ENCODE peak calls at places on chromosomes 2 and 18, in six cellular contexts. J, Q, Y, S, P and V are unnamed samples.

GRCh38 chr2:234300393-234300792 is 196.5 kb downstream of the ARL4C start:
- DNase-seq in Q (no peak), S (no peak), J (no peak), Y (no peak), P (no peak), V (no peak)

GRCh38 chr2:163157411-163157810 is 318.8 kb upstream of the KCNH7 start:
- DNase-seq in S (peak), J (no peak), P (no peak), Y (no peak), Q (no peak), V (peak)

GRCh38 chr2:130381619-130382018 is 25.8 kb downstream of the PTPN18 start:
- DNase-seq in P (no peak), Q (no peak), J (no peak), S (no peak), Y (no peak), V (no peak)

GRCh38 chr2:237306083-237306786 is 107.7 kb downstream of the COL6A3 start:
- DNase-seq in Q (no peak), Y (no peak), J (no peak), P (no peak), S (peak), V (peak)

GRCh38 chr18:69480460-69480859 is 79.8 kb downstream of the DOK6 start:
- DNase-seq in P (no peak), S (no peak), Q (no peak), Y (no peak), J (no peak), V (no peak)

GRCh38 chr18:49728542-49728941 is 84.8 kb downstream of the ACAA2 start:
- DNase-seq in Y (peak), Q (peak), P (peak), J (no peak), S (no peak), V (no peak)

GRCh38 chr18:68376931-68377330 is 338.0 kb downstream of the TMX3 start:
- DNase-seq in J (no peak), Q (no peak), P (no peak), Y (no peak), S (no peak), V (no peak)

GRCh38 chr2:71609958-71610357 is 156.6 kb downstream of the DYSF start:
- DNase-seq in Q (no peak), P (no peak), S (peak), Y (no peak), J (no peak), V (peak)

GRCh38 chr2:149991576-149991975 is 404.0 kb upstream of the MMADHC start:
- DNase-seq in Y (no peak), Q (no peak), S (peak), P (no peak), J (no peak), V (peak)

GRCh38 chr2:55115795-55116597 is 65.7 kb upstream of the RTN4 start:
- DNase-seq in Y (no peak), S (peak), J (no peak), Q (no peak), P (no peak), V (peak)

GRCh38 chr2:7089898-7090510 is 172.8 kb downstream of the RNF144A start:
- DNase-seq in Q (peak), J (no peak), Y (no peak), S (no peak), P (no peak), V (no peak)

GRCh38 chr2:7096726-7097352 is 179.6 kb downstream of the RNF144A start:
- DNase-seq in S (no peak), P (no peak), Y (no peak), J (no peak), Q (no peak), V (no peak)

GRCh38 chr2:7097353-7097895 is 180.2 kb downstream of the RNF144A start:
- DNase-seq in Y (peak), P (peak), J (peak), S (peak), Q (peak), V (peak)

GRCh38 chr2:7093376-7093775 is 176.2 kb downstream of the RNF144A start:
- DNase-seq in P (no peak), S (no peak), Y (no peak), J (no peak), Q (no peak), V (no peak)

DNA sequence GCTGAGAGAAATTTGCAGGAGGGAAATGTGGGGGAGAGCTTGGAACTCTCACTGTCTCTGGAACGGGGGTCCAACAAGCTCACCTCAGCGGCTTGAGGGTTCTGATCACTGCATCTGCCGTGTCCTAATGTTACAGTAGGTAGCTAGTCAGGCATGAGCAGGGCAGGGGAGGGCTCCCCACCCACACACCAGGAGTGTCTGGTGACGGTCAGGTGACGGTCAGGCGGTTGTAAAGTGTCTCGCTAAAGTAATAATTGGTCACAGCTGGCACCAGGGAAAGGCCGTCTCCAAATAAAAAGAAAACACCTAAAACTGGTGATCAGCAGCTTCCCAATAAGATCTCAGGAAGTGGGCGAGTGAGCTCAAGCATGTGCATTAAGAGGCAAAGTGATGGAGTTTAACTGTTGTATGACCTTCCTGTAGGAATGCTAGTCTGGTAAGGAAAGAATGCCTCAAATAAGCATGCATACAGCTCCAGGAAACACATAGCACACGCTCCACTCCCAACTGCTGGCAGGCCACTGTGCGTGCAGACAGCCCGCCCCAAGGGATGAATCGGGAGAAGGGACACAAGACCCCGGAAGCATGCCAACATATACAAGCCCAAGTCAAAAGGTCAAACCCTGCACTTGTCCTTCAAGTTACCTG is 177.0 kb downstream of the RNF144A start:
- DNase-seq in P (no peak), Y (no peak), Q (no peak), S (peak), J (no peak), V (no peak)
- H2AFZ ChIP-seq in P (no peak), Y (no peak), Q (no peak), S (no peak), J (no peak), V (no peak)

GRCh38 chr2:23019476-23019875 is 365.5 kb upstream of the KLHL29 start:
- DNase-seq in S (no peak), P (no peak), Q (no peak), Y (peak), J (no peak), V (no peak)
- H2BK5ac ChIP-seq in S (no peak), P (no peak), Q (no peak), Y (no peak), J (no peak), V (no peak)

GRCh38 chr2:133789743-133790142 is 221.5 kb upstream of the NCKAP5 start:
- DNase-seq in P (no peak), J (no peak), S (no peak), Q (no peak), Y (no peak), V (no peak)

GRCh38 chr2:133792223-133792622 is 224.0 kb upstream of the NCKAP5 start:
- DNase-seq in P (no peak), S (no peak), Y (no peak), Q (no peak), J (no peak), V (no peak)

GRCh38 chr2:133788391-133788790 is 220.1 kb upstream of the NCKAP5 start:
- DNase-seq in Q (no peak), P (no peak), Y (no peak), J (no peak), S (no peak), V (peak)

GRCh38 chr2:133790706-133791105 is 222.4 kb upstream of the NCKAP5 start:
- DNase-seq in P (no peak), Y (no peak), S (peak), J (no peak), Q (no peak), V (peak)

GRCh38 chr2:133791191-133791590 is 222.9 kb upstream of the NCKAP5 start:
- DNase-seq in S (peak), Q (no peak), J (no peak), Y (no peak), P (no peak), V (peak)
- H2AFZ ChIP-seq in S (peak), Q (no peak), J (peak), Y (no peak), P (no peak), V (no peak)

DNA sequence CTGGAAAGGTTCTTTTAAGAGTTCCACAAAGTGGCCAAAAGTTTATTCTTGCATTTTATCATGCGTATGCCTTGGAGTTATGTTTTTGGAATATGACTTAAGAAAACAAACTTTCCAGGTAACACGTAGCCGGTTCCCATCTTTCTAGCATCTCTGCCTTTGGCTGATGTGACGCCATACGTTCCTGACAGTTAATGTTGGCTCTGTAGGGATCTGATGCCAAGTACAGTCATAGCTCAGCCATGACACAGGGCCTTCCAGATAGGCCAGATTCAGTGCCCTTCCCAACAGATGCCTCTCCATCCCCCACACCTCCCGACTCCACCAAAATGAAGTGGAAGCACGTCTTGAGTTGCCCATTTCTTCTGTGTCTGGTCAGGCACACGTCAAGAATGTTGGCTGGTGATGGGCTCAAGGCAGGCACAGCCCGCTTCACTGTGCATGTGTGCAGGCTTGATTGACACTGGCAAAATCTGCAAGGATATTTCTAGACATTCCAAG is 51.0 kb upstream of the THOC1 start:
- DNase-seq in Q (no peak), Y (no peak), S (no peak), P (no peak), J (no peak), V (no peak)
- H2BK5ac ChIP-seq in Q (no peak), Y (no peak), S (no peak), P (no peak), J (no peak), V (no peak)

DNA sequence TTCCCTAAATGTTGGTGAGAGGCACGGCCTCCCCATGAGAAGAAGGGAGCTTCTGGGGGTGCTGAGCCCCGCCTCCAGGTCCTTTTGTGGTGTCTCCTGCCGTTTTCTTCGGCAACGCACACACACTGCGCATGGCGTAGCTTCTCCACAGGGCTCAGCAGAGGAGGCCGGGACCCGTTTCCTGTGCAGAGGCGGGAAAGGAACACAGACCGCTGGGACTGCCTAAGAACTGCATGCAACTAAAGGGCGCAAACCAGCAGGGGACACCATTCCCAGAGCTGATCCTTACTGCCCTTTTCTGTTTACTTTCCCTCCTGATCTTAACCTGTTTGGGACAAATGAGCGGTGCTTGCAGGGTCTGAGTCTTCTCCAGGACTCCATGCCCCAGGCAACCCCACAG is 90.3 kb upstream of the CAPN13 start:
- DNase-seq in P (no peak), Q (no peak), Y (no peak), J (no peak), S (no peak), V (no peak)
- H2AFZ ChIP-seq in P (no peak), Q (no peak), Y (no peak), J (no peak), S (no peak), V (no peak)

DNA sequence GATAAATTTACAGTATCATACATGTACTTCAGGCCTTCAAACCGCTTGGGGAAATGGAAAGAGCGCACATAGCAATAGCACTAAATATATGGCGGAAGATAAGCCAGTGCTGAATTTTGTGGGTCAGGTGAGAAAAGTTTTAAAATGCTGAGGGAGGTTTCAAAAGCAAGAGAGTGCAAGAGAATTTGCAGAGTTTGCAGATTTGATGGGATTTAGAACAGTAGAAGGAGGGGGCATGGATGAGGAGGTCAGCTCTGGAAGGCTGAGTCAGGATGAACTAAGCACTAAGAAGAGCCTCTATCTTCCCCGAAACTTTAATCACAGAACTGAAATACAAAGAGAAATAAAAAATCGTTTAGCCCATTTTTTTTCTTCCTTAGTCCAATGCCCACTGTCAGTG is 145.9 kb downstream of the DLGAP1 start:
- DNase-seq in Q (no peak), J (no peak), P (no peak), S (no peak), Y (no peak), V (no peak)
- H2BK5ac ChIP-seq in Q (no peak), J (no peak), P (no peak), S (no peak), Y (no peak), V (no peak)